ENCODE peak calls at places on chromosomes 2 and 18, in five cellular contexts. One of them, this sample, is unnamed.

GRCh38 chr2:134446431-134447091 is 192.7 kb downstream of the MGAT5 start:
- DNase-seq in uterus: no peak
- DNase-seq in activated CD4-positive, alpha-beta T cell treated with anti-CD3 and anti-CD28 coated beads for 24 hours: no peak
- DNase-seq in HL-60: no peak
- DNase-seq in body of pancreas: no peak
- DNase-seq in this sample: no peak

GRCh38 chr2:159971365-159972122 is 90.9 kb downstream of the PLA2R1 start:
- DNase-seq in uterus: no peak
- DNase-seq in activated CD4-positive, alpha-beta T cell treated with anti-CD3 and anti-CD28 coated beads for 24 hours: no peak
- DNase-seq in HL-60: no peak
- DNase-seq in body of pancreas: no peak
- DNase-seq in this sample: no peak

GRCh38 chr2:172713365-172713875 is 22.2 kb upstream of the RAPGEF4 start:
- DNase-seq in uterus: no peak
- DNase-seq in activated CD4-positive, alpha-beta T cell treated with anti-CD3 and anti-CD28 coated beads for 24 hours: no peak
- DNase-seq in HL-60: no peak
- DNase-seq in body of pancreas: no peak
- DNase-seq in this sample: no peak

GRCh38 chr2:204869142-204869823 is 324.0 kb downstream of the PARD3B start:
- DNase-seq in uterus: no peak
- DNase-seq in activated CD4-positive, alpha-beta T cell treated with anti-CD3 and anti-CD28 coated beads for 24 hours: no peak
- DNase-seq in HL-60: no peak
- DNase-seq in body of pancreas: no peak
- DNase-seq in this sample: no peak

GRCh38 chr2:71226391-71226964 is 425 bp downstream of the PAIP2B start:
- DNase-seq in uterus: no peak
- DNase-seq in activated CD4-positive, alpha-beta T cell treated with anti-CD3 and anti-CD28 coated beads for 24 hours: peak
- DNase-seq in HL-60: no peak
- DNase-seq in body of pancreas: peak
- DNase-seq in this sample: peak

GRCh38 chr18:74902170-74902465 is 304.4 kb downstream of the ZNF407 start:
- DNase-seq in uterus: no peak
- DNase-seq in activated CD4-positive, alpha-beta T cell treated with anti-CD3 and anti-CD28 coated beads for 24 hours: no peak
- DNase-seq in HL-60: no peak
- DNase-seq in body of pancreas: no peak
- DNase-seq in this sample: no peak

GRCh38 chr2:48749820-48750739 is 5.4 kb downstream of the LHCGR start:
- DNase-seq in uterus: no peak
- DNase-seq in activated CD4-positive, alpha-beta T cell treated with anti-CD3 and anti-CD28 coated beads for 24 hours: no peak
- DNase-seq in HL-60: no peak
- DNase-seq in body of pancreas: no peak
- DNase-seq in this sample: no peak

GRCh38 chr2:237585590-237586221 is 4.8 kb downstream of the RAB17 start:
- DNase-seq in uterus: no peak
- DNase-seq in activated CD4-positive, alpha-beta T cell treated with anti-CD3 and anti-CD28 coated beads for 24 hours: no peak
- DNase-seq in HL-60: no peak
- DNase-seq in body of pancreas: no peak
- DNase-seq in this sample: no peak

GRCh38 chr18:77486985-77487384 is 237.3 kb downstream of the GALR1 start:
- DNase-seq in uterus: no peak
- DNase-seq in activated CD4-positive, alpha-beta T cell treated with anti-CD3 and anti-CD28 coated beads for 24 hours: no peak
- DNase-seq in HL-60: no peak
- DNase-seq in body of pancreas: no peak
- DNase-seq in this sample: no peak

GRCh38 chr2:149236413-149236812 is 94.0 kb upstream of the LYPD6 start:
- DNase-seq in uterus: no peak
- DNase-seq in activated CD4-positive, alpha-beta T cell treated with anti-CD3 and anti-CD28 coated beads for 24 hours: no peak
- DNase-seq in HL-60: no peak
- DNase-seq in body of pancreas: no peak
- DNase-seq in this sample: no peak

GRCh38 chr2:230664844-230665243 is 47.8 kb upstream of the CAB39 start:
- DNase-seq in uterus: no peak
- DNase-seq in activated CD4-positive, alpha-beta T cell treated with anti-CD3 and anti-CD28 coated beads for 24 hours: no peak
- DNase-seq in HL-60: no peak
- DNase-seq in body of pancreas: no peak
- DNase-seq in this sample: no peak

GRCh38 chr2:106195456-106195855 is 1.4 kb upstream of the UXS1 start:
- DNase-seq in uterus: no peak
- DNase-seq in activated CD4-positive, alpha-beta T cell treated with anti-CD3 and anti-CD28 coated beads for 24 hours: no peak
- DNase-seq in HL-60: no peak
- DNase-seq in body of pancreas: no peak
- DNase-seq in this sample: no peak

GRCh38 chr2:240988571-240989271 is 9.7 kb upstream of the SNED1 start:
- DNase-seq in uterus: no peak
- DNase-seq in activated CD4-positive, alpha-beta T cell treated with anti-CD3 and anti-CD28 coated beads for 24 hours: no peak
- DNase-seq in HL-60: no peak
- DNase-seq in body of pancreas: peak
- DNase-seq in this sample: peak

GRCh38 chr2:107502463-107503079 is 324.1 kb upstream of the RGPD4 start:
- DNase-seq in uterus: no peak
- DNase-seq in activated CD4-positive, alpha-beta T cell treated with anti-CD3 and anti-CD28 coated beads for 24 hours: no peak
- DNase-seq in HL-60: no peak
- DNase-seq in body of pancreas: no peak
- DNase-seq in this sample: no peak

GRCh38 chr18:31274915-31275314 is 43.0 kb upstream of the DSG1 start:
- DNase-seq in uterus: no peak
- DNase-seq in activated CD4-positive, alpha-beta T cell treated with anti-CD3 and anti-CD28 coated beads for 24 hours: no peak
- DNase-seq in HL-60: no peak
- DNase-seq in body of pancreas: peak
- DNase-seq in this sample: no peak

GRCh38 chr18:31952223-31952622 is 9.3 kb upstream of the TRAPPC8 start:
- DNase-seq in uterus: no peak
- DNase-seq in activated CD4-positive, alpha-beta T cell treated with anti-CD3 and anti-CD28 coated beads for 24 hours: no peak
- DNase-seq in HL-60: no peak
- DNase-seq in body of pancreas: no peak
- DNase-seq in this sample: no peak

GRCh38 chr2:237497820-237498128 is 10.7 kb downstream of the MLPH start:
- DNase-seq in uterus: peak
- DNase-seq in activated CD4-positive, alpha-beta T cell treated with anti-CD3 and anti-CD28 coated beads for 24 hours: no peak
- DNase-seq in HL-60: no peak
- DNase-seq in body of pancreas: peak
- DNase-seq in this sample: no peak

GRCh38 chr2:229910832-229911412 is 10.9 kb downstream of the TRIP12 start:
- DNase-seq in uterus: no peak
- DNase-seq in activated CD4-positive, alpha-beta T cell treated with anti-CD3 and anti-CD28 coated beads for 24 hours: no peak
- DNase-seq in HL-60: no peak
- DNase-seq in body of pancreas: no peak
- DNase-seq in this sample: no peak

GRCh38 chr2:143334837-143335236 is 205.6 kb downstream of the ARHGAP15 start:
- DNase-seq in uterus: no peak
- DNase-seq in activated CD4-positive, alpha-beta T cell treated with anti-CD3 and anti-CD28 coated beads for 24 hours: no peak
- DNase-seq in HL-60: no peak
- DNase-seq in body of pancreas: no peak
- DNase-seq in this sample: no peak

GRCh38 chr18:79679552-79680099 is at the start of gene CTDP1:
- DNase-seq in uterus: peak
- DNase-seq in activated CD4-positive, alpha-beta T cell treated with anti-CD3 and anti-CD28 coated beads for 24 hours: peak
- DNase-seq in HL-60: peak
- DNase-seq in body of pancreas: peak
- DNase-seq in this sample: peak

GRCh38 chr2:148640767-148641166 is 3.8 kb upstream of the EPC2 start:
- DNase-seq in uterus: no peak
- DNase-seq in activated CD4-positive, alpha-beta T cell treated with anti-CD3 and anti-CD28 coated beads for 24 hours: no peak
- DNase-seq in HL-60: no peak
- DNase-seq in body of pancreas: no peak
- DNase-seq in this sample: no peak

GRCh38 chr2:169716229-169716886 is 17.3 kb upstream of the KLHL23 start:
- DNase-seq in uterus: peak
- DNase-seq in activated CD4-positive, alpha-beta T cell treated with anti-CD3 and anti-CD28 coated beads for 24 hours: no peak
- DNase-seq in HL-60: no peak
- DNase-seq in body of pancreas: peak
- DNase-seq in this sample: no peak

GRCh38 chr2:241629762-241630435 is 7.1 kb downstream of the THAP4 start:
- DNase-seq in uterus: no peak
- DNase-seq in activated CD4-positive, alpha-beta T cell treated with anti-CD3 and anti-CD28 coated beads for 24 hours: no peak
- DNase-seq in HL-60: no peak
- DNase-seq in body of pancreas: no peak
- DNase-seq in this sample: no peak

GRCh38 chr18:48834421-48835011 is 116.2 kb downstream of the SMAD7 start:
- DNase-seq in uterus: peak
- DNase-seq in activated CD4-positive, alpha-beta T cell treated with anti-CD3 and anti-CD28 coated beads for 24 hours: peak
- DNase-seq in HL-60: peak
- DNase-seq in body of pancreas: peak
- DNase-seq in this sample: peak

GRCh38 chr18:11251229-11251890 is 102.0 kb upstream of the PIEZO2 start:
- DNase-seq in uterus: no peak
- DNase-seq in activated CD4-positive, alpha-beta T cell treated with anti-CD3 and anti-CD28 coated beads for 24 hours: no peak
- DNase-seq in HL-60: no peak
- DNase-seq in body of pancreas: no peak
- DNase-seq in this sample: peak

GRCh38 chr18:45993441-45993840 is 26.3 kb upstream of the EPG5 start:
- DNase-seq in uterus: no peak
- DNase-seq in activated CD4-positive, alpha-beta T cell treated with anti-CD3 and anti-CD28 coated beads for 24 hours: no peak
- DNase-seq in HL-60: no peak
- DNase-seq in body of pancreas: no peak
- DNase-seq in this sample: no peak

GRCh38 chr18:32200766-32201165 is 10.9 kb downstream of the MEP1B start:
- DNase-seq in uterus: no peak
- DNase-seq in activated CD4-positive, alpha-beta T cell treated with anti-CD3 and anti-CD28 coated beads for 24 hours: no peak
- DNase-seq in HL-60: no peak
- DNase-seq in body of pancreas: no peak
- DNase-seq in this sample: no peak

GRCh38 chr2:154697422-154698237 is 865 bp upstream of the KCNJ3 start:
- DNase-seq in uterus: no peak
- DNase-seq in activated CD4-positive, alpha-beta T cell treated with anti-CD3 and anti-CD28 coated beads for 24 hours: no peak
- DNase-seq in HL-60: no peak
- DNase-seq in body of pancreas: peak
- DNase-seq in this sample: no peak

GRCh38 chr18:7459851-7460774 is 107.0 kb upstream of the PTPRM start:
- DNase-seq in uterus: peak
- DNase-seq in activated CD4-positive, alpha-beta T cell treated with anti-CD3 and anti-CD28 coated beads for 24 hours: no peak
- DNase-seq in HL-60: no peak
- DNase-seq in body of pancreas: no peak
- DNase-seq in this sample: no peak

GRCh38 chr2:106159867-106160785 is 34.0 kb downstream of the UXS1 start:
- DNase-seq in uterus: no peak
- DNase-seq in activated CD4-positive, alpha-beta T cell treated with anti-CD3 and anti-CD28 coated beads for 24 hours: no peak
- DNase-seq in HL-60: no peak
- DNase-seq in body of pancreas: no peak
- DNase-seq in this sample: no peak

GRCh38 chr2:234496835-234497591 is at the start of gene ARL4C:
- DNase-seq in uterus: peak
- DNase-seq in activated CD4-positive, alpha-beta T cell treated with anti-CD3 and anti-CD28 coated beads for 24 hours: no peak
- DNase-seq in HL-60: no peak
- DNase-seq in body of pancreas: peak
- DNase-seq in this sample: peak

GRCh38 chr18:49464718-49465598 is 4.5 kb upstream of the DYM start:
- DNase-seq in uterus: no peak
- DNase-seq in activated CD4-positive, alpha-beta T cell treated with anti-CD3 and anti-CD28 coated beads for 24 hours: no peak
- DNase-seq in HL-60: no peak
- DNase-seq in body of pancreas: no peak
- DNase-seq in this sample: no peak

This sample was measured in adrenal gland.